ENCODE peak calls at places on chromosomes 6 and 20, in five cellular contexts. P is AG04450, T is H7, U is lower leg skin, H is astrocyte of the spinal cord. J is an unnamed sample.

GRCh38 chr6:158233214-158233795 is 65.2 kb downstream of the GTF2H5 start:
- DNase-seq in P (no peak), T (peak), U (no peak), H (no peak), J (no peak)

GRCh38 chr6:13559968-13560650 is 14.3 kb upstream of the SIRT5 start:
- DNase-seq in P (no peak), T (no peak), U (no peak), H (no peak), J (no peak)

GRCh38 chr6:39508513-39508912 is 186.0 kb upstream of the KCNK16 start:
- DNase-seq in P (no peak), T (no peak), U (no peak), H (no peak), J (no peak)

GRCh38 chr6:148501178-148501590 is 158.5 kb downstream of the SASH1 start:
- DNase-seq in P (no peak), T (no peak), U (peak), H (peak), J (peak)

GRCh38 chr20:58670097-58670496 is 19.0 kb downstream of the STX16 start:
- DNase-seq in P (no peak), T (no peak), U (no peak), H (no peak), J (no peak)

GRCh38 chr20:62963614-62964397 is 11.3 kb downstream of the SLC17A9 start:
- DNase-seq in P (no peak), T (no peak), U (no peak), H (no peak), J (no peak)

GRCh38 chr6:43216200-43216599 is 13.1 kb downstream of the DNPH1 start:
- DNase-seq in P (no peak), T (peak), U (no peak), H (no peak), J (no peak)

GRCh38 chr6:73903155-73903554 is 207.2 kb downstream of the CD109 start:
- DNase-seq in P (no peak), T (no peak), U (no peak), H (no peak), J (no peak)

GRCh38 chr20:64005394-64005793 is 24.5 kb downstream of the PRPF6 start:
- DNase-seq in P (no peak), T (no peak), U (no peak), H (no peak), J (no peak)

GRCh38 chr6:94636780-94637385 is 940.5 kb upstream of the MANEA start:
- DNase-seq in P (no peak), T (peak), U (no peak), H (peak), J (no peak)

GRCh38 chr20:50067461-50067860 is 45.5 kb downstream of the UBE2V1 start:
- DNase-seq in P (no peak), T (peak), U (no peak), H (no peak), J (no peak)

DNA sequence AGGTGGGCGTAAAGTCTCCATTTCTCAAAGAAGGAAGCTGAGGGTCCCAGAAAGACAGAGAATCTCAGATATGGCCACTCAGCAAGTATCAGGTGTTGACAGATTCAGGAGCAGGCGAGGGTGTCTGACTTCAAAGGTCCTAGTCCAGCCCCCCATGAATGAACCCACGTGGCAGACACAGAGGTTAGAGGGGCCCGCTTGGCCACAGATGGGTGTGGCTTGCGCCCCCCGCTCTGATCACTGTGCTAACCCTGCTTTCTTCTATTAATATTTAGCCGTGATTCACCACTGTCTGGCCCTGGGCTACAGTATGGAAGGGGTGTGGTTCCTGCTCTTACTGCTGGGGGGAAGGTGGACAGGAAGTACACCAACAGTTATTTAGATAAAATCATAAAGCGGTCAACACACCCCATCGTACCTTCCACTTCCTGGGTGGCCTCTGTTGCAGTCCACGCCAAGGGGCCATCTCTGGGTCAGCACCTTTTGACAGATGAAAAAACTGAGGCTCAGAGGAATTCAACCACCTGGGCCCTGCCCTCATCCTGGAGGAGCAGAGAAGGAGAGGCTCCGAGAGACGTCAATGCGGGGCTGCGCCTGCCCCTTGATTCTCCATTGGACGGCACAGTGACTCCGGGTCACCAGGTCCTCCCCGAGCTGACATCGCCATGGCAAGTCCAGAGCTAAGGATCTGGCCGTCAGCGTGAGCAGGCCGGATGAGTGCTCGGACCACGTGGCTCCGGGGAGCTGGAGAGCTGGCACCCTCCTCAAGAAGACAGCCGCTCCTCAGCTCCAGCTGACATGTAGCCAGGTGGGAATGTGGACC is 206.3 kb downstream of the PREX1 start:
- DNase-seq in P (no peak), T (no peak), U (no peak), H (no peak), J (no peak)
- H3K4me3 ChIP-seq in P (no peak), T (no peak), U (no peak), H (no peak), J (no peak)

GRCh38 chr20:51350941-51351631 is 191.4 kb downstream of the NFATC2 start:
- DNase-seq in P (peak), T (no peak), U (no peak), H (peak), J (peak)

GRCh38 chr20:51346686-51347485 is 195.6 kb downstream of the NFATC2 start:
- DNase-seq in P (no peak), T (no peak), U (no peak), H (peak), J (no peak)

GRCh38 chr20:51347871-51348270 is 194.6 kb downstream of the NFATC2 start:
- DNase-seq in P (no peak), T (no peak), U (no peak), H (no peak), J (no peak)

GRCh38 chr20:51345601-51346101 is 196.9 kb downstream of the NFATC2 start:
- DNase-seq in P (no peak), T (no peak), U (no peak), H (peak), J (no peak)

GRCh38 chr20:51348866-51349265 is 193.7 kb downstream of the NFATC2 start:
- DNase-seq in P (no peak), T (no peak), U (no peak), H (no peak), J (no peak)
- H3K4me3 ChIP-seq in P (no peak), T (no peak), U (no peak), H (no peak), J (no peak)

GRCh38 chr6:56864171-56864616 is 90.7 kb upstream of the BEND6 start:
- DNase-seq in P (no peak), T (no peak), U (no peak), H (peak), J (no peak)
- H3K4me3 ChIP-seq in P (no peak), T (no peak), U (no peak), H (no peak), J (no peak)

DNA sequence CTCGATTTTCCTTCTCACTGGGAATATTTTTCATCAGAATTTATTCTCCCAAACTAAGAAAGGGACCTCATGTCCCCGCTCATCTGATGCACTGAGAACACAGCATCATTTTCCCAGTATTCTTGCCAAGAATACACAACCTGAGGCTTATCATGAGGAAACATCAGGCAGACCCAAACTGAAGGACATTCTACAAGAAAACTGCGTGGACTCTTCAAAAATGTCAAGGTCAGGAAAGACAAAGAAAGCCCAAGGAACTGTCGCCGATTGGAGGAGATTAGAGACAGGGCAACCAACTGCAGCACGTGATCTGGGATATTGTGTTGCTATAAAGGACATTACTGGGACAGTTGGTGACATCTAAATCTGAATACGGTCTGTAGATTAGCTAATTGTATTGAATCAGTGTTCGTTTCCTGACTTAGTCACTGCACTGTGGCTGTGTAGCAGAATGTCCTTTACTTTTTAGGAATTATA is 72.3 kb downstream of the SNX5 start:
- DNase-seq in P (no peak), T (peak), U (no peak), H (no peak), J (no peak)
- H3K4me3 ChIP-seq in P (no peak), T (no peak), U (no peak), H (no peak), J (peak)